ENCODE peak calls at places on chromosomes 4 and X, in ten cellular contexts. D is colonic mucosa, A is fibroblast of lung, Q is heart left ventricle, U is neural progenitor cell, V is PC-3, K is left ventricle myocardium inferior, N is heart right ventricle, E is lung, T is ovary. O is an unnamed sample.
A peak's percentile ranks its signal among the peaks of the same experiment; 100 is the strongest.

GRCh38 chrX:147550217-147550616 is 361.5 kb upstream of the FMR1 start:
- DNase-seq in D (no peak), A (no peak), Q (no peak), U (peak; percentile 50), V (peak; percentile 11), K (no peak), N (no peak), E (no peak), T (no peak), O (peak; percentile 22)

GRCh38 chrX:38055170-38055847 is 49.0 kb downstream of the SYTL5 start:
- DNase-seq in D (no peak), A (peak; percentile 79), Q (no peak), U (no peak), V (peak; percentile 73), K (no peak), N (no peak), E (no peak), T (no peak), O (no peak)

GRCh38 chr4:53378171-53378482 is 686 bp downstream of the FIP1L1 start:
- DNase-seq in D (no peak), A (no peak), Q (no peak), U (no peak), V (no peak), K (no peak), N (no peak), E (no peak), T (no peak), O (no peak)

GRCh38 chr4:89287945-89288344 is 19.7 kb downstream of the GPRIN3 start:
- DNase-seq in D (no peak), A (no peak), Q (no peak), U (no peak), V (no peak), K (no peak), N (no peak), E (no peak), T (no peak), O (no peak)

GRCh38 chr4:101277661-101278060 is 69.7 kb downstream of the PPP3CA start:
- DNase-seq in D (no peak), A (peak; percentile 86), Q (no peak), U (no peak), V (peak; percentile 11), K (no peak), N (no peak), E (no peak), T (no peak), O (no peak)

GRCh38 chrX:41442824-41443560 is 4.2 kb upstream of the NYX start:
- DNase-seq in D (no peak), A (no peak), Q (no peak), U (no peak), V (no peak), K (no peak), N (no peak), E (no peak), T (no peak), O (no peak)

GRCh38 chrX:6026484-6026883 is 202.2 kb downstream of the NLGN4X start:
- DNase-seq in D (no peak), A (no peak), Q (no peak), U (no peak), V (no peak), K (no peak), N (no peak), E (no peak), T (no peak), O (no peak)

GRCh38 chrX:30949554-30949953 is 60.5 kb upstream of the TAB3 start:
- DNase-seq in D (no peak), A (no peak), Q (no peak), U (no peak), V (no peak), K (no peak), N (no peak), E (no peak), T (no peak), O (no peak)

GRCh38 chr4:74230902-74231499 is 73.1 kb downstream of the MTHFD2L start:
- DNase-seq in D (peak; percentile 84), A (peak; percentile 58), Q (no peak), U (no peak), V (peak; percentile 99), K (no peak), N (no peak), E (peak; percentile 65), T (no peak), O (no peak)

GRCh38 chr4:67929447-67929846 is 33.8 kb downstream of the TMPRSS11A start:
- DNase-seq in D (no peak), A (peak; percentile 75), Q (no peak), U (no peak), V (peak; percentile 94), K (no peak), N (no peak), E (no peak), T (no peak), O (no peak)

GRCh38 chrX:11351375-11352295 is 58.4 kb downstream of the AMELX start:
- DNase-seq in D (peak; percentile 27), A (peak; percentile 77), Q (peak; percentile 64), U (no peak), V (no peak), K (peak; percentile 63), N (peak; percentile 33), E (no peak), T (peak; percentile 44), O (no peak)

DNA sequence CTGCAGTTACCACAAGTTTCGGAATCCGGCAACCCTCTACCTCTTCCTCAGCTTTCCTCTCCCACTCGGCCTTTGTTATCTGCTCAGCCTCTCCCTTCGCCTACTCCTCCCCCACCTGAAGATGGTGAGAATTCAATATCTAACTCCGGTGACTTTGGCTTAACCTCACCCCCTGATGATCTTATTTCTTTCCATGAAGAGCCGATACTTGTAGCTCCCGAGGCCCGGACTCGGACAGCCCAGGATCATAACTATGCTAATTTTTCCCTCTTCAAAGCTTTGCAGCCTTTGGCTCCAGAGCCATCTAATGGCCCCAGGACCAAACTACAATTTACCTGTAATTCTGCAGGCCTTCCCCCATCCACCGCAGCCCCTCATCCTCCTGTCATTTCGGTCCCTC is 32.0 kb upstream of the MGST2 start:
- DNase-seq in D (no peak), A (peak; percentile 36), Q (peak; percentile 32), U (peak; percentile 62), V (peak; percentile 70), K (peak; percentile 21), N (peak; percentile 26), E (no peak), T (no peak), O (peak; percentile 59)
- TF ChIP-seq CTCF in D (peak; percentile 19), A (peak; percentile 52), Q (peak; percentile 71), U (peak; percentile 58), V (peak; percentile 60), K (peak; percentile 72), N (peak; percentile 68), E (no peak), T (peak; percentile 18), O (peak; percentile 45)

GRCh38 chr4:111854494-111855087 is 290.7 kb upstream of the FAM241A start:
- DNase-seq in D (peak; percentile 20), A (peak; percentile 19), Q (no peak), U (peak; percentile 29), V (peak; percentile 49), K (no peak), N (no peak), E (no peak), T (no peak), O (no peak)

GRCh38 chr4:111849726-111850284 is 295.4 kb upstream of the FAM241A start:
- DNase-seq in D (no peak), A (no peak), Q (no peak), U (no peak), V (no peak), K (no peak), N (no peak), E (no peak), T (no peak), O (no peak)

GRCh38 chr4:111855308-111855707 is 289.9 kb upstream of the FAM241A start:
- DNase-seq in D (no peak), A (no peak), Q (no peak), U (no peak), V (no peak), K (no peak), N (no peak), E (no peak), T (no peak), O (no peak)
- H3K4me1 ChIP-seq in D (no peaks in the 10 kb centered on the region), A (no peaks in the 10 kb centered on the region), Q (no peaks in the 10 kb centered on the region), U (no peaks in the 10 kb centered on the region), V (no peaks in the 10 kb centered on the region), K (no peaks in the 10 kb centered on the region), N (no peaks in the 10 kb centered on the region), E (no peaks in the 10 kb centered on the region), T (no peaks in the 10 kb centered on the region), O (no peaks in the 10 kb centered on the region)

DNA sequence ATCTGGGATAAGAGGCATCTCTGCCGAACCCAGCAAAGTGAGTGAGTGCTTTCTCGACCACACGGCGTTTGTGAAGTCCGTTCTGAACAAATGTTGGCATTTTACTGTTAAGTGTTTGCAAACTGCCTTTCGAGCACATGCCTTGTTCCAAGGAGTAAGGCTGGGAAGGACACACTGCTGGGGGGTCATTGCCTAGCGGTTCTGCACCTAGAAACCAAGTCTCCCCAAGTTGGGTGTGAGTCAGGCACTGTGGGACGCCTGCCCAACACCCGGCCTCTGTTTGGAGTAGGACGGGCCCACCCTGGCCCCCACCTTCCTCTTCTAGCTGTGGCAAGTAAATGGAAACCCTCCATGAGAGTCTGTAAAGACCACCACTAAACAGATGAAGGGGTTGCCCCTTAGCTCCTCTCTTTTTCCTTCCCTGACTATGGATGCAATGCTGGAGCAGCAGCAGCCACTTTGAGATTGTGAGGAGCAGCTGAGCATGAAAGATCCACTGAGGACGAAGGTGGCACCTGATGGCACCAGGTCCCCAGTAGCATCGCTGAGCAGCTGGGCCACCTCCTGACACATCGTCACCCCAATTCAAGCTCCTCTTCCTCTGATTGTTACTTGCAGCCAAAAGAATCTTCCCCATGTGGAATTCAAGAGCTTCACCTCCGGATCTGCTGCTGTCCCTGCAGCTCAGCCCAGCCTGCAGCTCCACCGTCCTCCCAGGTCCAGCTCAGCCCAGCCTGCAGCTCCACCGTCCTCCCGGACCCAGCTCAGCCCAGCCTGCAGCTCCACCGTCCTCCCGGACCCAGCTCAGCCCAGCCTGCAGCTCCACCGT is 6.3 kb downstream of the CPLX1 start:
- DNase-seq in D (no peak), A (no peak), Q (no peak), U (no peak), V (no peak), K (no peak), N (no peak), E (no peak), T (no peak), O (no peak)
- H3K27me3 ChIP-seq in D (peaks cover 6% of the 10 kb centered on the region), A (peaks cover 28% of the 10 kb centered on the region), Q (peaks cover 16% of the 10 kb centered on the region), U (peaks cover 100% of the 10 kb centered on the region), V (peaks cover 4% of the 10 kb centered on the region), K (peaks cover 94% of the 10 kb centered on the region), N (peaks cover 3% of the 10 kb centered on the region), E (no peaks in the 10 kb centered on the region), T (peaks cover 7% of the 10 kb centered on the region), O (no peaks in the 10 kb centered on the region)

DNA sequence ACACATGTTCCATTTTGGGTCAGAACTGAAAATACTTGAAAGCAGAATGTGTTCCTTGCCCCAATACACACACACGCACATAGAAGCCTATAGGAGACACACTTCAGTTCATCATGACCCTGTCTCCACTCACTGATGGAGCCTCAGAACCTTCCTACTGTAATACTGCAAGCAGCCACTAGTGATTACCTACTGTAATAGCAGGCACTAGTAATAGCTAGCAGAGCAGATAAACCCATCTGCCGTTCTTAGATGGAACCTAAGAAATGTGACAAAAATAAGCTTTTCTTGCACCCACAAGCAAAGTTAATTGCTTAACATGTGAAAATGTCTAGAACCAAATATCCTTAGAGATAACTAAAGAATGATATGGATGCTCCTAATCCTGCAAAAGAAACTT is 13.6 kb downstream of the AMTN start:
- DNase-seq in D (no peak), A (no peak), Q (no peak), U (no peak), V (peak; percentile 39), K (no peak), N (no peak), E (no peak), T (no peak), O (no peak)
- TF ChIP-seq CTCF in D (no peak), A (no peak), Q (no peak), U (peak; percentile 20), V (peak; percentile 48), K (no peak), N (no peak), E (no peak), T (no peak), O (no peak)

GRCh38 chrX:130990723-130991122 is 67.4 kb upstream of the ARHGAP36 start:
- DNase-seq in D (no peak), A (no peak), Q (no peak), U (no peak), V (no peak), K (no peak), N (no peak), E (no peak), T (no peak), O (no peak)
- H3K4me1 ChIP-seq in D (no peaks in the 10 kb centered on the region), A (no peaks in the 10 kb centered on the region), Q (no peaks in the 10 kb centered on the region), U (no peaks in the 10 kb centered on the region), V (no peaks in the 10 kb centered on the region), K (no peaks in the 10 kb centered on the region), N (no peaks in the 10 kb centered on the region), E (no peaks in the 10 kb centered on the region), T (no peaks in the 10 kb centered on the region), O (no peaks in the 10 kb centered on the region)

O was measured in Caco-2.